ENCODE peak calls at places on chromosomes 13 and 19, in four cellular contexts. M, L, Z and E are unnamed samples.

GRCh38 chr19:29871143-29871542 is 59.4 kb downstream of the CCNE1 start:
- DNase-seq in Z (no peak), M (no peak), L (no peak), E (no peak)

GRCh38 chr19:45782162-45782623 is at the start of gene DMPK:
- DNase-seq in L (no peak), Z (no peak), M (no peak), E (no peak)

GRCh38 chr13:111610077-111610476 is 289.6 kb downstream of the TEX29 start:
- DNase-seq in Z (no peak), L (no peak), M (no peak), E (no peak)

GRCh38 chr13:98489446-98490194 is 87.3 kb downstream of the STK24 start:
- DNase-seq in M (peak; percentile 7), Z (no peak), L (no peak), E (no peak)

GRCh38 chr13:47112205-47112896 is 215.5 kb upstream of the HTR2A start:
- DNase-seq in M (no peak), L (peak; percentile 34), Z (no peak), E (no peak)

GRCh38 chr19:898663-899062 is 5.4 kb downstream of the RNU6-9 start:
- DNase-seq in M (peak; percentile 92), Z (no peak), L (no peak), E (no peak)

GRCh38 chr13:96473463-96474157 is 383.7 kb downstream of the HS6ST3 start:
- DNase-seq in L (peak; percentile 55), M (no peak), Z (no peak), E (no peak)

GRCh38 chr19:13068064-13068807 is 34.4 kb downstream of the LYL1 start:
- DNase-seq in L (no peak), M (no peak), Z (no peak), E (no peak)

GRCh38 chr19:16902545-16902944 is 13.7 kb downstream of the F2RL3 start:
- DNase-seq in M (no peak), L (no peak), Z (no peak), E (no peak)

GRCh38 chr13:63156816-63157215 is 1741.2 kb upstream of the PCDH20 start:
- DNase-seq in Z (no peak), M (no peak), L (no peak), E (no peak)

GRCh38 chr13:63163903-63164302 is 1748.3 kb upstream of the PCDH20 start:
- DNase-seq in M (no peak), L (no peak), Z (no peak), E (no peak)

GRCh38 chr13:63161219-63161618 is 1745.6 kb upstream of the PCDH20 start:
- DNase-seq in Z (no peak), M (no peak), L (peak; percentile 11), E (no peak)
- TF ChIP-seq CTCF in Z (no peak), M (no peak), L (no peak), E (no peak)

GRCh38 chr19:49916839-49917733 is 11.9 kb upstream of the ATF5 start:
- DNase-seq in Z (no peak), M (no peak), L (no peak), E (no peak)
- TF ChIP-seq CTCF in Z (no peak), M (peak; percentile 53), L (peak; percentile 8), E (peak; percentile 13)

GRCh38 chr13:110258876-110259631 is 47.9 kb downstream of the COL4A1 start:
- DNase-seq in L (peak; percentile 54), Z (no peak), M (no peak), E (no peak)
- TF ChIP-seq CTCF in L (no peak), Z (no peak), M (no peak), E (no peak)

GRCh38 chr19:35736913-35737886 is 5.1 kb downstream of the IGFLR1 start:
- DNase-seq in M (peak; percentile 56), L (no peak), Z (no peak), E (peak; percentile 31)
- TF ChIP-seq CTCF in M (peak; percentile 63), L (peak; percentile 9), Z (peak; percentile 9), E (peak; percentile 34)

GRCh38 chr13:43061496-43062280 is 38.3 kb downstream of the DNAJC15 start:
- DNase-seq in Z (no peak), L (no peak), M (no peak), E (no peak)

GRCh38 chr13:43058836-43059235 is 35.5 kb downstream of the DNAJC15 start:
- DNase-seq in Z (no peak), M (no peak), L (peak; percentile 48), E (no peak)

GRCh38 chr13:43057653-43058317 is 34.4 kb downstream of the DNAJC15 start:
- DNase-seq in M (peak; percentile 23), L (peak; percentile 58), Z (no peak), E (no peak)

GRCh38 chr13:43054803-43055802 is 31.7 kb downstream of the DNAJC15 start:
- DNase-seq in L (peak; percentile 87), M (peak; percentile 49), Z (peak; percentile 66), E (no peak)

GRCh38 chr13:43058318-43058674 is 34.9 kb downstream of the DNAJC15 start:
- DNase-seq in M (no peak), Z (no peak), L (peak; percentile 69), E (no peak)
- TF ChIP-seq CTCF in M (no peak), Z (no peak), L (no peak), E (no peak)